ENCODE peak calls at places on chromosomes 7 and 10, in five cellular contexts. One of them, this sample, is unnamed.

GRCh38 chr10:128156999-128157755 is 31.0 kb upstream of the MKI67 start:
- DNase-seq in GM23248: no peak
- DNase-seq in endothelial cell of umbilical vein: no peak
- DNase-seq in IMR-90: no peak
- DNase-seq in fibroblast of lung: no peak
- DNase-seq in this sample: no peak

GRCh38 chr7:127954371-127954770 is 76.9 kb downstream of the LRRC4 start:
- DNase-seq in GM23248: no peak
- DNase-seq in endothelial cell of umbilical vein: peak
- DNase-seq in IMR-90: no peak
- DNase-seq in fibroblast of lung: no peak
- DNase-seq in this sample: no peak

GRCh38 chr10:28503114-28503513 is 29.8 kb upstream of the WAC start:
- DNase-seq in GM23248: peak
- DNase-seq in endothelial cell of umbilical vein: peak
- DNase-seq in IMR-90: no peak
- DNase-seq in fibroblast of lung: peak
- DNase-seq in this sample: no peak

GRCh38 chr7:158023563-158024350 is 563.9 kb downstream of the PTPRN2 start:
- DNase-seq in GM23248: no peak
- DNase-seq in endothelial cell of umbilical vein: no peak
- DNase-seq in IMR-90: no peak
- DNase-seq in fibroblast of lung: no peak
- DNase-seq in this sample: peak

GRCh38 chr7:45173596-45174327 is 16.2 kb downstream of the RAMP3 start:
- DNase-seq in GM23248: no peak
- DNase-seq in endothelial cell of umbilical vein: no peak
- DNase-seq in IMR-90: no peak
- DNase-seq in fibroblast of lung: no peak
- DNase-seq in this sample: no peak

GRCh38 chr10:63416376-63416775 is 49.4 kb downstream of the JMJD1C start:
- DNase-seq in GM23248: peak
- DNase-seq in endothelial cell of umbilical vein: peak
- DNase-seq in IMR-90: peak
- DNase-seq in fibroblast of lung: peak
- DNase-seq in this sample: no peak

GRCh38 chr7:47584128-47584865 is 2.4 kb upstream of the TNS3 start:
- DNase-seq in GM23248: peak
- DNase-seq in endothelial cell of umbilical vein: no peak
- DNase-seq in IMR-90: no peak
- DNase-seq in fibroblast of lung: no peak
- DNase-seq in this sample: no peak

GRCh38 chr7:135812151-135812550 is 63.5 kb upstream of the FAM180A start:
- DNase-seq in GM23248: no peak
- DNase-seq in endothelial cell of umbilical vein: no peak
- DNase-seq in IMR-90: no peak
- DNase-seq in fibroblast of lung: no peak
- DNase-seq in this sample: no peak

GRCh38 chr10:22531441-22531840 is 182.9 kb downstream of the PIP4K2A start:
- DNase-seq in GM23248: no peak
- DNase-seq in endothelial cell of umbilical vein: no peak
- DNase-seq in IMR-90: no peak
- DNase-seq in fibroblast of lung: no peak
- DNase-seq in this sample: no peak

GRCh38 chr10:86387221-86387794 is 20.7 kb upstream of the GRID1 start:
- DNase-seq in GM23248: no peak
- DNase-seq in endothelial cell of umbilical vein: no peak
- DNase-seq in IMR-90: no peak
- DNase-seq in fibroblast of lung: no peak
- DNase-seq in this sample: no peak

GRCh38 chr7:26399309-26399610 is 107.6 kb downstream of the SNX10 start:
- DNase-seq in GM23248: peak
- DNase-seq in endothelial cell of umbilical vein: peak
- DNase-seq in IMR-90: peak
- DNase-seq in fibroblast of lung: peak
- DNase-seq in this sample: no peak

GRCh38 chr10:62414359-62414758 is 40.2 kb downstream of the ZNF365 start:
- DNase-seq in GM23248: no peak
- DNase-seq in endothelial cell of umbilical vein: no peak
- DNase-seq in IMR-90: no peak
- DNase-seq in fibroblast of lung: no peak
- DNase-seq in this sample: no peak

GRCh38 chr7:79735012-79735411 is 281.5 kb upstream of the MAGI2 start:
- DNase-seq in GM23248: no peak
- DNase-seq in endothelial cell of umbilical vein: no peak
- DNase-seq in IMR-90: no peak
- DNase-seq in fibroblast of lung: no peak
- DNase-seq in this sample: no peak

GRCh38 chr7:128710391-128710930 is 28.7 kb upstream of the CALU start:
- DNase-seq in GM23248: peak
- DNase-seq in endothelial cell of umbilical vein: no peak
- DNase-seq in IMR-90: no peak
- DNase-seq in fibroblast of lung: no peak
- DNase-seq in this sample: no peak

GRCh38 chr10:44011603-44011981 is 362.9 kb upstream of the ZNF32 start:
- DNase-seq in GM23248: no peak
- DNase-seq in endothelial cell of umbilical vein: no peak
- DNase-seq in IMR-90: no peak
- DNase-seq in fibroblast of lung: peak
- DNase-seq in this sample: peak

GRCh38 chr10:89262331-89263020 is 10.9 kb upstream of the LIPA start:
- DNase-seq in GM23248: peak
- DNase-seq in endothelial cell of umbilical vein: no peak
- DNase-seq in IMR-90: peak
- DNase-seq in fibroblast of lung: peak
- DNase-seq in this sample: no peak

GRCh38 chr7:111499027-111499426 is 63.3 kb downstream of the IMMP2L start:
- DNase-seq in GM23248: peak
- DNase-seq in endothelial cell of umbilical vein: peak
- DNase-seq in IMR-90: peak
- DNase-seq in fibroblast of lung: peak
- DNase-seq in this sample: no peak

GRCh38 chr10:121406823-121407545 is 191.3 kb downstream of the FGFR2 start:
- DNase-seq in GM23248: no peak
- DNase-seq in endothelial cell of umbilical vein: no peak
- DNase-seq in IMR-90: no peak
- DNase-seq in fibroblast of lung: peak
- DNase-seq in this sample: no peak

GRCh38 chr7:1700536-1701333 is 30.7 kb downstream of the ELFN1 start:
- DNase-seq in GM23248: no peak
- DNase-seq in endothelial cell of umbilical vein: no peak
- DNase-seq in IMR-90: no peak
- DNase-seq in fibroblast of lung: no peak
- DNase-seq in this sample: no peak

GRCh38 chr10:77756319-77757232 is 119.0 kb upstream of the KCNMA1 start:
- DNase-seq in GM23248: peak
- DNase-seq in endothelial cell of umbilical vein: peak
- DNase-seq in IMR-90: peak
- DNase-seq in fibroblast of lung: peak
- DNase-seq in this sample: peak

GRCh38 chr7:22255834-22256233 is 101.1 kb downstream of the RAPGEF5 start:
- DNase-seq in GM23248: no peak
- DNase-seq in endothelial cell of umbilical vein: no peak
- DNase-seq in IMR-90: no peak
- DNase-seq in fibroblast of lung: no peak
- DNase-seq in this sample: peak

GRCh38 chr7:40244226-40244625 is 109.4 kb downstream of the SUGCT start:
- DNase-seq in GM23248: no peak
- DNase-seq in endothelial cell of umbilical vein: peak
- DNase-seq in IMR-90: no peak
- DNase-seq in fibroblast of lung: no peak
- DNase-seq in this sample: no peak

GRCh38 chr10:106917452-106918055 is 247.0 kb downstream of the SORCS1 start:
- DNase-seq in GM23248: no peak
- DNase-seq in endothelial cell of umbilical vein: no peak
- DNase-seq in IMR-90: no peak
- DNase-seq in fibroblast of lung: no peak
- DNase-seq in this sample: no peak

GRCh38 chr10:36676321-36677169 is 448.9 kb upstream of the ANKRD30A start:
- DNase-seq in GM23248: peak
- DNase-seq in endothelial cell of umbilical vein: no peak
- DNase-seq in IMR-90: peak
- DNase-seq in fibroblast of lung: peak
- DNase-seq in this sample: no peak

GRCh38 chr10:17059197-17059688 is 70.4 kb downstream of the CUBN start:
- DNase-seq in GM23248: peak
- DNase-seq in endothelial cell of umbilical vein: no peak
- DNase-seq in IMR-90: peak
- DNase-seq in fibroblast of lung: peak
- DNase-seq in this sample: no peak

GRCh38 chr7:121609208-121609607 is 213.1 kb upstream of the FAM3C start:
- DNase-seq in GM23248: no peak
- DNase-seq in endothelial cell of umbilical vein: no peak
- DNase-seq in IMR-90: no peak
- DNase-seq in fibroblast of lung: no peak
- DNase-seq in this sample: no peak

GRCh38 chr7:121603886-121604285 is 207.8 kb upstream of the FAM3C start:
- DNase-seq in GM23248: no peak
- DNase-seq in endothelial cell of umbilical vein: no peak
- DNase-seq in IMR-90: no peak
- DNase-seq in fibroblast of lung: no peak
- DNase-seq in this sample: no peak

GRCh38 chr7:121608785-121609184 is 212.7 kb upstream of the FAM3C start:
- DNase-seq in GM23248: no peak
- DNase-seq in endothelial cell of umbilical vein: no peak
- DNase-seq in IMR-90: no peak
- DNase-seq in fibroblast of lung: no peak
- DNase-seq in this sample: no peak

GRCh38 chr7:121604627-121605296 is 208.7 kb upstream of the FAM3C start:
- DNase-seq in GM23248: peak
- DNase-seq in endothelial cell of umbilical vein: no peak
- DNase-seq in IMR-90: no peak
- DNase-seq in fibroblast of lung: peak
- DNase-seq in this sample: no peak

DNA sequence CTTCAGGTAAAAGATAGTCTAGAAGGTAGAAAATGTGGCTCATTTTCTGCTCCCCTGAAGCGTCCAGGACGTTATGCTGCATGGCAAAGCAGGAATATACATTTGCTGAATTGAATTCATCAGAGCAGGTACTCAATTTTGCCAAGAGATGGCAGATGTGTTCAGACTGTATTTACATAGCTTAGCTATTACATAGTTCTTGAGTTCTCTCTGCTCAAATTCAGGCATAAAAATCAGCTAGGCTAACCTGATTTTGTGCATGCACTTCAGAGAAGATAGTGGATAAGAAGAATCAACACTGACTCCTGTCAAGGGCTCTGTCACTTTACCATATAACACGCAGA is 209.2 kb upstream of the FAM3C start:
- DNase-seq in GM23248: peak
- DNase-seq in endothelial cell of umbilical vein: no peak
- DNase-seq in IMR-90: peak
- DNase-seq in fibroblast of lung: peak
- DNase-seq in this sample: peak
- H3K27ac ChIP-seq in GM23248: no peak
- H3K27ac ChIP-seq in endothelial cell of umbilical vein: no peak
- H3K27ac ChIP-seq in IMR-90: no peak
- H3K27ac ChIP-seq in fibroblast of lung: no peak
- H3K27ac ChIP-seq in this sample: no peak

GRCh38 chr7:41492603-41493002 is 210.3 kb downstream of the INHBA start:
- DNase-seq in GM23248: no peak
- DNase-seq in endothelial cell of umbilical vein: no peak
- DNase-seq in IMR-90: no peak
- DNase-seq in fibroblast of lung: no peak
- DNase-seq in this sample: no peak

GRCh38 chr7:41489885-41490284 is 213.0 kb downstream of the INHBA start:
- DNase-seq in GM23248: no peak
- DNase-seq in endothelial cell of umbilical vein: no peak
- DNase-seq in IMR-90: no peak
- DNase-seq in fibroblast of lung: no peak
- DNase-seq in this sample: no peak

GRCh38 chr7:41487229-41487861 is 215.5 kb downstream of the INHBA start:
- DNase-seq in GM23248: no peak
- DNase-seq in endothelial cell of umbilical vein: no peak
- DNase-seq in IMR-90: no peak
- DNase-seq in fibroblast of lung: no peak
- DNase-seq in this sample: no peak

GRCh38 chr7:41491313-41491712 is 211.6 kb downstream of the INHBA start:
- DNase-seq in GM23248: no peak
- DNase-seq in endothelial cell of umbilical vein: no peak
- DNase-seq in IMR-90: peak
- DNase-seq in fibroblast of lung: peak
- DNase-seq in this sample: no peak

GRCh38 chr7:41491752-41492405 is 211.0 kb downstream of the INHBA start:
- DNase-seq in GM23248: no peak
- DNase-seq in endothelial cell of umbilical vein: no peak
- DNase-seq in IMR-90: peak
- DNase-seq in fibroblast of lung: no peak
- DNase-seq in this sample: no peak
- H3K4me2 ChIP-seq in GM23248: no peak
- H3K4me2 ChIP-seq in endothelial cell of umbilical vein: no peak
- H3K4me2 ChIP-seq in IMR-90: peak
- H3K4me2 ChIP-seq in fibroblast of lung: peak
- H3K4me2 ChIP-seq in this sample: no peak

DNA sequence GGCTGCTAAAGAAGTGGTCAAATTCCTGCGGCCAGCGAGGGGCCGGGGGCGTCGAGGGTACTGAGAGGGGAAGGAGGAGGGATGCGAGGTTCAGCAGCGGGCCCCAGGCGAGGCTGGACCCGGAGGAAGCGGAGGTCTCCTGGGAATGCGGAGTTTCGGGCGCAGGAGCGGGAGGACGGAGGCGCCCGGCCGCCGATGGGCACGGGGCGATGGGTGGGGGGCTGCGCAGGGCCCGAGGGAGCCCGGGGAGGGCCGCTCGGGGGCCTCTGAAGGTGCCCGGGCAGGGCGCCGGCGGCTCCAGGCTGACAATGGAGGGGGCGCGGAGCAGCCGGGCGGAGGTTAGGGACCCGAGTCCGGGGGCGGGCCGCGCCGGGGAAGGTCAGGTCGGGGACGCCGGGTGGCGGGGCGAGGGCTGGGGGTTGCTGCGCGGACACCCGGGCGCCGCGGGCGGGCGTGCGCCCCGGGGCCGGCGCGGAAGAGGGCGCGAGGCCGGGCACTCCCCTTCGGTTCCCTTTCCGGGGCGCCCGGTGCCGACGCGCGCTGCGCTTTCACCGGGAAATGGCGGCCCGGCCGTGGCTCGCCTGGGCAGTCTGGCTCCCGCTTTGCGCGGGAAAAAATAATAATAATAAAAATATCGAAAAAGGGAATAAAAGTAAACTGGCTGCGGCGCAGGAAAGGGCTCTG is 708 bp downstream of the MACROH2A2 start:
- DNase-seq in GM23248: peak
- DNase-seq in endothelial cell of umbilical vein: no peak
- DNase-seq in IMR-90: no peak
- DNase-seq in fibroblast of lung: peak
- DNase-seq in this sample: no peak
- H3K27ac ChIP-seq in GM23248: no peak
- H3K27ac ChIP-seq in endothelial cell of umbilical vein: no peak
- H3K27ac ChIP-seq in IMR-90: peak
- H3K27ac ChIP-seq in fibroblast of lung: no peak
- H3K27ac ChIP-seq in this sample: no peak

DNA sequence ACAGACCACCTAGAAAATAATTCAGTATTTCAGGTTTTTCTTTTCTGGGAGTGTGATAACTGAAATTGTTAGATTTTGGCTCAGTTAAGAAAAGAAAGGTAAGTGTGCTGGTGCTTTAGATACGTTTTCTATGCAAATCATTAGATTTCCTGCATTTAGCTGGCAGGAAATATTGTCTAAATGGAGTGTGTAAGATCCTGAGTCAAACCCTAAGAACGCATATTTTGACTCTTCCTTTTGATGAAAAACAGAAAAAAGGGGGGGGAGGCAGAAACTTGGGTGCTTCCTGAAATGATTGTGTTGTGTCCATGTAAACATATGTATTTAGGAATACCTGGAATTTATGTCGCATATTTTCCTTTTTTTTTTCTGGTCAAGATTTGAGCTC is 1.2 kb downstream of the GRK5 start:
- DNase-seq in GM23248: peak
- DNase-seq in endothelial cell of umbilical vein: no peak
- DNase-seq in IMR-90: no peak
- DNase-seq in fibroblast of lung: peak
- DNase-seq in this sample: no peak
- H3K4me2 ChIP-seq in GM23248: peak
- H3K4me2 ChIP-seq in endothelial cell of umbilical vein: peak
- H3K4me2 ChIP-seq in IMR-90: peak
- H3K4me2 ChIP-seq in fibroblast of lung: peak
- H3K4me2 ChIP-seq in this sample: peak

This sample was measured in MM.1S.